ENCODE peak calls at places on chromosomes 5 and 9, in four cellular contexts. P is HCT116, U is cardiac fibroblast, R is fibroblast of pulmonary artery. Y is an unnamed sample.

GRCh38 chr5:143121135-143121474 is 282.4 kb downstream of the NR3C1 start:
- DNase-seq in R (no peak), U (no peak), P (no peak), Y (no peak)

GRCh38 chr5:38527475-38527874 is 29.0 kb downstream of the LIFR start:
- DNase-seq in U (no peak), R (no peak), P (no peak), Y (no peak)

GRCh38 chr9:23117621-23118020 is 671.0 kb downstream of the DMRTA1 start:
- DNase-seq in R (peak), U (peak), P (no peak), Y (peak)

GRCh38 chr5:177510567-177511053 is 984 bp upstream of the DOK3 start:
- DNase-seq in U (no peak), R (no peak), P (no peak), Y (no peak)

GRCh38 chr5:38752622-38753021 is 93.2 kb upstream of the OSMR start:
- DNase-seq in P (no peak), U (no peak), R (no peak), Y (no peak)

GRCh38 chr9:20226345-20226744 is 396.0 kb downstream of the MLLT3 start:
- DNase-seq in P (no peak), R (no peak), U (no peak), Y (no peak)

GRCh38 chr5:66285343-66285942 is 141.3 kb downstream of the SREK1 start:
- DNase-seq in U (no peak), R (no peak), P (no peak), Y (no peak)

GRCh38 chr9:111630182-111631070 is 708 bp upstream of the DNAJC25 start:
- DNase-seq in U (no peak), R (no peak), P (no peak), Y (no peak)

GRCh38 chr5:112417931-112418358 is 1.1 kb downstream of the EPB41L4A start:
- DNase-seq in U (peak), P (no peak), R (peak), Y (peak)

GRCh38 chr9:37953775-37954437 is 50.0 kb upstream of the SLC25A51 start:
- DNase-seq in R (peak), P (peak), U (peak), Y (peak)

GRCh38 chr9:32866292-32866691 is 83.0 kb downstream of the TMEM215 start:
- DNase-seq in P (no peak), R (no peak), U (no peak), Y (peak)

GRCh38 chr5:132996307-132996706 is 30.0 kb downstream of the ZCCHC10 start:
- DNase-seq in P (no peak), R (no peak), U (no peak), Y (no peak)

GRCh38 chr5:42572313-42572712 is 149.1 kb downstream of the GHR start:
- DNase-seq in P (no peak), R (no peak), U (no peak), Y (no peak)

GRCh38 chr9:109733690-109734089 is 46.3 kb upstream of the PALM2AKAP2 start:
- DNase-seq in P (no peak), R (peak), U (peak), Y (peak)

GRCh38 chr5:125575561-125576504 is 829.4 kb upstream of the ZNF608 start:
- DNase-seq in R (no peak), U (no peak), P (no peak), Y (peak)

GRCh38 chr9:80899208-80899607 is 790.1 kb downstream of the TLE1 start:
- DNase-seq in U (peak), R (peak), P (no peak), Y (peak)

GRCh38 chr5:57232293-57233033 is 58.6 kb downstream of the GPBP1 start:
- DNase-seq in P (no peak), U (peak), R (no peak), Y (no peak)

GRCh38 chr5:45765561-45765960 is 69.4 kb upstream of the HCN1 start:
- DNase-seq in U (no peak), P (no peak), R (no peak), Y (no peak)

GRCh38 chr5:89445106-89445745 is 562.2 kb upstream of the MEF2C start:
- DNase-seq in R (no peak), U (no peak), P (no peak), Y (peak)

Y was measured in myocyte.